ENCODE peak calls at places on chromosome 2, in four cellular contexts. P is stimulated activated naive CD8-positive, alpha-beta T cell treated with anti-CD3 and anti-CD28 coated beads, Interleukin-15, Interleukin-2, amounts not matched to agents 100 U/mL and 50 U/mL, for 24 hours; F is stimulated activated CD8-positive, alpha-beta memory T cell treated with anti-CD3 and anti-CD28 coated beads, Interleukin-15, amount 100 ng/mL, for 48 hours; S is NCI-H2029. B is an unnamed sample.

GRCh38 chr2:30448308-30448707 is 1.3 kb downstream of the LCLAT1 start:
- DNase-seq in F (no peak), P (no peak), S (no peak), B (no peak)

GRCh38 chr2:138771534-138771933 is 8.7 kb downstream of the NXPH2 start:
- DNase-seq in F (no peak), S (no peak), P (no peak), B (no peak)

GRCh38 chr2:24435391-24436316 is 55.4 kb upstream of the NCOA1 start:
- DNase-seq in P (no peak), S (no peak), F (no peak), B (no peak)

GRCh38 chr2:127776122-127776780 is 34.7 kb downstream of the WDR33 start:
- DNase-seq in P (no peak), F (no peak), S (no peak), B (no peak)

GRCh38 chr2:241702155-241702404 is 241 bp downstream of the ING5 start:
- DNase-seq in P (peak), S (no peak), F (peak), B (no peak)

GRCh38 chr2:122205637-122206036 is 450.2 kb downstream of the TSN start:
- DNase-seq in F (no peak), P (no peak), S (no peak), B (no peak)

GRCh38 chr2:98806266-98806697 is 75.3 kb upstream of the MGAT4A start:
- DNase-seq in S (peak), F (no peak), P (no peak), B (no peak)

GRCh38 chr2:237624565-237624964 is 2.8 kb upstream of the LRRFIP1 start:
- DNase-seq in P (no peak), S (no peak), F (no peak), B (no peak)

GRCh38 chr2:240326246-240326645 is 109.2 kb upstream of the GPC1 start:
- DNase-seq in F (no peak), P (no peak), S (no peak), B (no peak)